ENCODE peak calls at places on chromosomes 6 and 20, in five cellular contexts. I is activated naive CD4-positive, alpha-beta T cell treated with anti-CD3 and anti-CD28 coated beads, Interleukin-2, amount 10 ng/mL, durations not matched to agents 7 days and 5 days; G is HT-29; V is ureter; E is mucosa of gallbladder. L is an unnamed sample.

GRCh38 chr6:118215269-118215668 is 308.2 kb downstream of the SLC35F1 start:
- DNase-seq in I (no peak), G (no peak), V (no peak), E (no peak), L (no peak)

GRCh38 chr6:18179770-18180393 is 24.7 kb downstream of the KDM1B start:
- DNase-seq in I (no peak), G (no peak), V (no peak), E (no peak), L (no peak)

GRCh38 chr6:41284726-41285125 is 1.8 kb downstream of the TREM1 start:
- DNase-seq in I (no peak), G (no peak), V (no peak), E (no peak), L (no peak)

GRCh38 chr6:41732601-41733348 is 2.6 kb downstream of the TFEB start:
- DNase-seq in I (peak; percentile 67), G (no peak), V (no peak), E (no peak), L (no peak)

GRCh38 chr6:141103246-141103645 is 1029.5 kb upstream of the GJE1 start:
- DNase-seq in I (no peak), G (no peak), V (no peak), E (no peak), L (no peak)

GRCh38 chr6:46794068-46794467 is 879 bp downstream of the MEP1A start:
- DNase-seq in I (no peak), G (no peak), V (no peak), E (no peak), L (no peak)

GRCh38 chr6:159899994-159900745 is 9.4 kb downstream of the MAS1 start:
- DNase-seq in I (no peak), G (peak; percentile 5), V (no peak), E (no peak), L (no peak)

GRCh38 chr6:1634081-1634480 is 24.4 kb downstream of the FOXC1 start:
- DNase-seq in I (no peak), G (no peak), V (no peak), E (no peak), L (no peak)

GRCh38 chr6:169997187-169997929 is 245.9 kb downstream of the ERMARD start:
- DNase-seq in I (no peak), G (no peak), V (peak; percentile 18), E (no peak), L (no peak)

GRCh38 chr20:41574802-41575389 is 43.3 kb downstream of the CHD6 start:
- DNase-seq in I (no peak), G (no peak), V (no peak), E (no peak), L (no peak)

GRCh38 chr6:42452171-42453026 is 673 bp upstream of the TRERF1 start:
- DNase-seq in I (peak; percentile 62), G (peak; percentile 51), V (peak; percentile 86), E (peak; percentile 60), L (peak; percentile 83)

GRCh38 chr20:61186771-61187170 is 65.3 kb upstream of the CDH4 start:
- DNase-seq in I (no peak), G (no peak), V (no peak), E (no peak), L (no peak)

GRCh38 chr6:118771253-118771652 is 119.9 kb upstream of the CEP85L start:
- DNase-seq in I (no peak), G (no peak), V (no peak), E (no peak), L (no peak)

GRCh38 chr20:50189681-50190250 is 864 bp upstream of the CEBPB start:
- DNase-seq in I (peak; percentile 61), G (peak; percentile 72), V (peak; percentile 67), E (peak; percentile 56), L (no peak)

GRCh38 chr20:50153500-50154377 is at the start of gene PEDS1:
- DNase-seq in I (peak; percentile 91), G (peak; percentile 97), V (peak; percentile 91), E (peak; percentile 91), L (peak; percentile 93)

GRCh38 chr6:44105993-44106740 is 21.1 kb downstream of the MRPL14 start:
- DNase-seq in I (no peak), G (no peak), V (no peak), E (no peak), L (no peak)

GRCh38 chr6:119110601-119111548 is 32.4 kb upstream of the FAM184A start:
- DNase-seq in I (peak; percentile 50), G (peak; percentile 65), V (peak; percentile 48), E (peak; percentile 57), L (no peak)

GRCh38 chr6:109055771-109056235 is 38.8 kb downstream of the SESN1 start:
- DNase-seq in I (no peak), G (no peak), V (no peak), E (no peak), L (no peak)

GRCh38 chr6:112017169-112017568 is 36.7 kb upstream of the CCN6 start:
- DNase-seq in I (no peak), G (no peak), V (no peak), E (no peak), L (no peak)

GRCh38 chr6:7919871-7920270 is 9.3 kb upstream of the TXNDC5 start:
- DNase-seq in I (no peak), G (peak; percentile 71), V (no peak), E (no peak), L (no peak)

GRCh38 chr6:81766482-81767069 is 14.1 kb upstream of the TENT5A start:
- DNase-seq in I (no peak), G (peak; percentile 76), V (peak; percentile 50), E (peak; percentile 62), L (no peak)

GRCh38 chr6:12801141-12801540 is 84.6 kb downstream of the PHACTR1 start:
- DNase-seq in I (no peak), G (no peak), V (no peak), E (no peak), L (no peak)

GRCh38 chr20:45456632-45457031 is 12.9 kb upstream of the WFDC2 start:
- DNase-seq in I (peak; percentile 69), G (peak; percentile 90), V (no peak), E (peak; percentile 58), L (no peak)

GRCh38 chr6:154276810-154277577 is 79.6 kb downstream of the IPCEF1 start:
- DNase-seq in I (no peak), G (peak; percentile 27), V (no peak), E (no peak), L (no peak)

GRCh38 chr20:44142416-44142815 is 44.6 kb downstream of the JPH2 start:
- DNase-seq in I (no peak), G (no peak), V (no peak), E (no peak), L (no peak)

GRCh38 chr20:35978041-35978513 is 9.7 kb downstream of the CNBD2 start:
- DNase-seq in I (no peak), G (no peak), V (no peak), E (no peak), L (no peak)

GRCh38 chr20:45835230-45836224 is 1.9 kb downstream of the SNX21 start:
- DNase-seq in I (no peak), G (no peak), V (no peak), E (no peak), L (no peak)

GRCh38 chr20:22576733-22577514 is 7.4 kb downstream of the FOXA2 start:
- DNase-seq in I (no peak), G (no peak), V (no peak), E (no peak), L (no peak)

GRCh38 chr20:51162015-51162414 is 139.1 kb upstream of the KCNG1 start:
- DNase-seq in I (no peak), G (no peak), V (peak; percentile 18), E (no peak), L (peak; percentile 13)

GRCh38 chr6:126123226-126123625 is 136.9 kb downstream of the TRMT11 start:
- DNase-seq in I (no peak), G (no peak), V (no peak), E (peak; percentile 25), L (no peak)

GRCh38 chr6:98716341-98716740 is 118.0 kb upstream of the POU3F2 start:
- DNase-seq in I (no peak), G (no peak), V (no peak), E (no peak), L (no peak)

GRCh38 chr6:107354470-107354869 is 104.9 kb downstream of the PDSS2 start:
- DNase-seq in I (no peak), G (no peak), V (no peak), E (no peak), L (no peak)

GRCh38 chr6:128131566-128131965 is 230.7 kb upstream of the THEMIS start:
- DNase-seq in I (no peak), G (no peak), V (no peak), E (no peak), L (no peak)

GRCh38 chr20:16125810-16126209 is 447.4 kb downstream of the KIF16B start:
- DNase-seq in I (no peak), G (no peak), V (no peak), E (no peak), L (no peak)

GRCh38 chr6:3977875-3978711 is 100.8 kb downstream of the FAM217A start:
- DNase-seq in I (peak; percentile 61), G (peak; percentile 87), V (no peak), E (peak; percentile 33), L (no peak)

GRCh38 chr6:113776998-113777397 is 80.1 kb upstream of the MARCKS start:
- DNase-seq in I (no peak), G (no peak), V (no peak), E (no peak), L (no peak)

GRCh38 chr6:91299544-91300491 is 712.9 kb upstream of the MAP3K7 start:
- DNase-seq in I (no peak), G (no peak), V (no peak), E (no peak), L (no peak)

GRCh38 chr6:1872649-1873131 is 263.0 kb downstream of the FOXC1 start:
- DNase-seq in I (no peak), G (no peak), V (no peak), E (peak; percentile 32), L (no peak)

GRCh38 chr20:41371361-41371760 is 4.7 kb upstream of the EMILIN3 start:
- DNase-seq in I (no peak), G (no peak), V (no peak), E (no peak), L (no peak)